ENCODE peak calls at places on chromosomes 11 and 22, in five cellular contexts. I is dorsolateral prefrontal cortex, V is body of pancreas, O is cardiac fibroblast, G is fibroblast of pulmonary artery. A is an unnamed sample.

GRCh38 chr22:41531736-41532477 is 12.4 kb downstream of the POLR3H start:
- DNase-seq in I (no peak), V (no peak), O (no peak), G (no peak), A (no peak)

GRCh38 chr11:34728609-34729008 is 107.7 kb downstream of the EHF start:
- DNase-seq in I (no peak), V (no peak), O (no peak), G (no peak), A (no peak)

GRCh38 chr22:29813563-29813962 is 24.5 kb downstream of the ASCC2 start:
- DNase-seq in I (no peak), V (no peak), O (peak; percentile 52), G (no peak), A (no peak)

GRCh38 chr22:31286360-31287255 is 5.7 kb downstream of the PIK3IP1 start:
- DNase-seq in I (no peak), V (peak; percentile 67), O (peak; percentile 25), G (no peak), A (no peak)

GRCh38 chr22:49730656-49731055 is 97.0 kb downstream of the BRD1 start:
- DNase-seq in I (no peak), V (no peak), O (no peak), G (no peak), A (no peak)

GRCh38 chr22:49570032-49570848 is 257.4 kb downstream of the BRD1 start:
- DNase-seq in I (no peak), V (no peak), O (no peak), G (no peak), A (peak; percentile 26)

GRCh38 chr22:24482586-24482985 is 12.5 kb upstream of the UPB1 start:
- DNase-seq in I (no peak), V (no peak), O (peak; percentile 81), G (peak; percentile 78), A (no peak)

GRCh38 chr11:110870816-110871522 is 158.7 kb upstream of the ARHGAP20 start:
- DNase-seq in I (no peak), V (no peak), O (no peak), G (no peak), A (no peak)

GRCh38 chr11:95716266-95716665 is 73.3 kb downstream of the FAM76B start:
- DNase-seq in I (no peak), V (no peak), O (peak; percentile 73), G (peak; percentile 6), A (no peak)

GRCh38 chr11:93974759-93975158 is 46.4 kb upstream of the HEPHL1 start:
- DNase-seq in I (no peak), V (no peak), O (no peak), G (no peak), A (no peak)

GRCh38 chr11:111526501-111526900 is 11.9 kb downstream of the HOATZ start:
- DNase-seq in I (no peak), V (no peak), O (peak; percentile 86), G (peak; percentile 60), A (no peak)

GRCh38 chr11:11415786-11416390 is 62.8 kb upstream of the CSNK2A3 start:
- DNase-seq in I (no peak), V (no peak), O (no peak), G (no peak), A (no peak)

GRCh38 chr11:96055706-96056387 is 131.9 kb upstream of the MTMR2 start:
- DNase-seq in I (no peak), V (no peak), O (peak; percentile 68), G (no peak), A (no peak)

GRCh38 chr22:36395922-36396321 is 8.2 kb upstream of the MYH9 start:
- DNase-seq in I (no peak), V (no peak), O (peak; percentile 70), G (peak; percentile 75), A (no peak)

GRCh38 chr22:26534874-26535470 is 22.7 kb upstream of the TFIP11 start:
- DNase-seq in I (no peak), V (no peak), O (no peak), G (no peak), A (no peak)

GRCh38 chr11:114059984-114060401 is 482 bp downstream of the ZBTB16 start:
- DNase-seq in I (no peak), V (no peak), O (peak; percentile 62), G (peak; percentile 60), A (no peak)

GRCh38 chr11:67301313-67301921 is 1.9 kb upstream of the SSH3 start:
- DNase-seq in I (peak; percentile 24), V (no peak), O (no peak), G (no peak), A (peak; percentile 81)

GRCh38 chr11:68308068-68308467 is 4.3 kb upstream of the LRP5 start:
- DNase-seq in I (no peak), V (no peak), O (no peak), G (no peak), A (no peak)

GRCh38 chr11:16986434-16987204 is 27.6 kb downstream of the PLEKHA7 start:
- DNase-seq in I (no peak), V (peak; percentile 96), O (no peak), G (no peak), A (peak; percentile 90)

GRCh38 chr11:82811369-82811768 is 77.7 kb upstream of the FAM181B start:
- DNase-seq in I (no peak), V (no peak), O (no peak), G (no peak), A (no peak)

GRCh38 chr11:19845633-19846032 is 133.0 kb downstream of the NAV2 start:
- DNase-seq in I (no peak), V (no peak), O (no peak), G (no peak), A (no peak)

GRCh38 chr11:7893792-7894191 is 37.3 kb downstream of the OR10A6 start:
- DNase-seq in I (no peak), V (peak; percentile 66), O (no peak), G (no peak), A (no peak)

GRCh38 chr11:7892751-7893356 is 38.2 kb downstream of the OR10A6 start:
- DNase-seq in I (no peak), V (peak; percentile 30), O (peak; percentile 82), G (peak; percentile 78), A (no peak)

GRCh38 chr11:7892059-7892699 is 38.9 kb downstream of the OR10A6 start:
- DNase-seq in I (no peak), V (no peak), O (peak; percentile 85), G (peak; percentile 72), A (no peak)

GRCh38 chr11:7890417-7891179 is 40.5 kb downstream of the OR10A6 start:
- DNase-seq in I (no peak), V (no peak), O (no peak), G (no peak), A (no peak)

DNA sequence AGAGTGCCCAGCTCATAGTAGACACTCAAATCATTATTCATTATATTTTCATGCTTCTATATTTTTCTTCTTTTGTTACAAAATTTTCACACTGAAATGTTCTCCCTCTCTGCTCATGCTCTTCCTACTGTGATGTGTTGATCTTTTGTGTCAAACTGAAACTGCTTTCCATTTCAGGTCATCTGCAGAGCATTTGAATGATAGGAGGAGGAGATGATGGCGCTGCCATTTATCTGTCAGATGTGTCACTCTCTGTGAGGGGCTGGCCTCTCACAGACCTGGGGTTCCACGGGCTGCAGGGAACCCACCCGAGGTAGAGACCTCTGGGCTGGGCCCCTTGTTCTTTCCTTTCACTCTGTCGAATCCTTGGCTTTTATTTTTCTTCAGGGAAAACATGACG is 41.1 kb downstream of the OR10A6 start:
- DNase-seq in I (no peak), V (no peak), O (no peak), G (no peak), A (no peak)
- H3K4me3 ChIP-seq in I (no peak overlapping the region), V (no peak overlapping the region), O (no peak overlapping the region), G (no peak overlapping the region), A (no peak overlapping the region)

GRCh38 chr11:128400382-128401203 is 186.8 kb downstream of the ETS1 start:
- DNase-seq in I (no peak), V (no peak), O (no peak), G (no peak), A (no peak)
- H3K4me3 ChIP-seq in I (no peak overlapping the region), V (no peak overlapping the region), O (no peak overlapping the region), G (no peak overlapping the region), A (no peak overlapping the region)

GRCh38 chr11:64245401-64245796 is 1.3 kb downstream of the PPP1R14B start:
- DNase-seq in I (no peak), V (peak; percentile 77), O (no peak), G (no peak), A (no peak)
- H3K4me3 ChIP-seq in I (peak overlapping the region; percentile 63), V (peak overlapping the region; percentile 84), O (peak overlapping the region; percentile 90), G (peak overlapping the region; percentile 94), A (peak overlapping the region; percentile 77)

DNA sequence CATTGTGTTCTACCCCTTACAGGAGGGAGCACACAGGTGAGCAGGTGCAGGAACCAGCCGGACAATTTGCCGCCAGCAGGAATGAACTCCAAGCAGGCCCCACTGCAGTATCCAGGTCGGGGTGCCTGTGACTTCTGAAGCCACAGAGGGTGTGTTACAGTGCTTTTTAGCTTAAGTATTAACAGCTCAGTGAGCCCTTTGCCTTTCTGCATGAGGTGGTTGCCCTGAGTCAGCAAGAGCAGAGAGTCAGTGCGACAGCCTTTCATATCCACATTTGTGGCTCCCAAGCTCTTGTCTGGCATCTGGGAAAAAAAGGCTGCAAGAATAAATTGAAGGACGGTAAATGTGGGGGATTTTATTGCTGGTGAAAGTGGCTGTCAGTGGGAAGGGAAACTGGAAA is 366.7 kb upstream of the LRRC4C start:
- DNase-seq in I (no peak), V (no peak), O (no peak), G (no peak), A (peak; percentile 59)
- H3K4me3 ChIP-seq in I (no peak overlapping the region), V (no peak overlapping the region), O (no peak overlapping the region), G (no peak overlapping the region), A (no peak overlapping the region)

GRCh38 chr11:9569588-9570164 is 3.8 kb upstream of the WEE1 start:
- DNase-seq in I (no peak), V (no peak), O (no peak), G (no peak), A (no peak)

GRCh38 chr11:9573054-9573774 is at the start of gene WEE1:
- DNase-seq in I (peak; percentile 88), V (peak; percentile 98), O (peak; percentile 99), G (peak; percentile 98), A (peak; percentile 99)

GRCh38 chr11:9571071-9571765 is 2.3 kb upstream of the WEE1 start:
- DNase-seq in I (no peak), V (no peak), O (no peak), G (no peak), A (no peak)

GRCh38 chr11:9570313-9570712 is 3.2 kb upstream of the WEE1 start:
- DNase-seq in I (no peak), V (no peak), O (no peak), G (no peak), A (no peak)

DNA sequence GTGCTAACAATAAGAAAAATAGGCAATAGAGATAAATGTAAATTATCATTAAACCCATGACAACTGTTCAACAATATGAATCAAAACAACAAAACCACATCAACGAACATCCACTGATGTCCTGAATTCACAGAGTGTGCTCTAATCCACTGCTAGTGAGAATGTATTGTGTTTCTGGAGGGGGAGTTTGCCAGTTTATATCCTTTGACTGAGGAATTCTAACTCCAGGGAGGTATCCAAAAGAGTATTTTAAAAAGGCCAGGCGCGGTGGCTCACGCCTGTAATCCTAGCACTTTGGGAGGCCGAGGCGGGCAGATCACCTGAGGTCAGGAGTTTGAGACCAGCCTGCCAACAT is 1.7 kb upstream of the WEE1 start:
- DNase-seq in I (no peak), V (no peak), O (no peak), G (no peak), A (no peak)
- H3K4me3 ChIP-seq in I (no peak overlapping the region), V (no peak overlapping the region), O (no peak overlapping the region), G (no peak overlapping the region), A (no peak overlapping the region)

A was measured in kidney.